ENCODE peak calls at places on chromosomes 2 and 18, in seven cellular contexts. M is GM10248, S is fibroblast of the aortic adventitia, L is heart left ventricle, G is ovary, U is suprapubic skin, R is AG09319. P is an unnamed sample.

GRCh38 chr2:75055820-75056675 is 97.6 kb downstream of the POLE4 start:
- DNase-seq in M (peak; percentile 38), S (peak; percentile 51), L (no peak), G (no peak), U (no peak), R (no peak), P (no peak)

GRCh38 chr2:162704496-162704895 is 134.1 kb downstream of the KCNH7 start:
- DNase-seq in M (no peak), S (no peak), L (no peak), G (no peak), U (no peak), R (no peak), P (no peak)

GRCh38 chr2:202344178-202344577 is 31.9 kb upstream of the BMPR2 start:
- DNase-seq in M (no peak), S (no peak), L (no peak), G (no peak), U (no peak), R (no peak), P (no peak)

GRCh38 chr2:61950133-61950560 is 44.7 kb downstream of the COMMD1 start:
- DNase-seq in M (no peak), S (no peak), L (no peak), G (no peak), U (no peak), R (no peak), P (peak; percentile 70)

GRCh38 chr2:132597166-132597565 is 72.8 kb downstream of the LYPD1 start:
- DNase-seq in M (no peak), S (no peak), L (no peak), G (no peak), U (no peak), R (no peak), P (no peak)

GRCh38 chr18:3330622-3331021 is 68.7 kb downstream of the MYL12B start:
- DNase-seq in M (no peak), S (no peak), L (no peak), G (no peak), U (no peak), R (no peak), P (no peak)

GRCh38 chr2:3223080-3223923 is 154.3 kb downstream of the EIPR1 start:
- DNase-seq in M (peak; percentile 84), S (no peak), L (no peak), G (no peak), U (no peak), R (no peak), P (peak; percentile 50)

GRCh38 chr2:134253804-134254203 is at the start of gene MGAT5:
- DNase-seq in M (no peak), S (no peak), L (no peak), G (no peak), U (no peak), R (no peak), P (no peak)

GRCh38 chr18:75167759-75168211 is 41.2 kb downstream of the PTGR3 start:
- DNase-seq in M (no peak), S (no peak), L (peak; percentile 44), G (no peak), U (no peak), R (no peak), P (no peak)

GRCh38 chr2:205781244-205781643 is 98.9 kb downstream of the NRP2 start:
- DNase-seq in M (no peak), S (no peak), L (no peak), G (no peak), U (no peak), R (no peak), P (no peak)

GRCh38 chr18:64444819-64445218 is 295.9 kb upstream of the LINC00305 start:
- DNase-seq in M (no peak), S (no peak), L (no peak), G (no peak), U (no peak), R (no peak), P (no peak)

GRCh38 chr2:9347411-9347853 is 75.9 kb downstream of the ITGB1BP1 start:
- DNase-seq in M (no peak), S (peak; percentile 91), L (peak; percentile 38), G (no peak), U (peak; percentile 84), R (peak; percentile 75), P (peak; percentile 85)

GRCh38 chr2:191927319-191927867 is 80.5 kb upstream of the CAVIN2 start:
- DNase-seq in M (no peak), S (peak; percentile 90), L (peak; percentile 46), G (peak; percentile 39), U (no peak), R (peak; percentile 51), P (peak; percentile 72)

GRCh38 chr2:239991689-239992314 is 33.3 kb downstream of the NDUFA10 start:
- DNase-seq in M (peak; percentile 48), S (peak; percentile 83), L (no peak), G (no peak), U (no peak), R (peak; percentile 14), P (peak; percentile 74)

GRCh38 chr18:79405019-79405780 is 9.5 kb downstream of the NFATC1 start:
- DNase-seq in M (no peak), S (no peak), L (no peak), G (peak; percentile 36), U (no peak), R (no peak), P (no peak)

GRCh38 chr2:69013837-69014796 is 1.1 kb downstream of the ANTXR1 start:
- DNase-seq in M (no peak), S (peak; percentile 74), L (no peak), G (peak; percentile 48), U (no peak), R (no peak), P (peak; percentile 62)

GRCh38 chr18:52439457-52439856 is 99.5 kb downstream of the DCC start:
- DNase-seq in M (no peak), S (no peak), L (no peak), G (no peak), U (no peak), R (no peak), P (no peak)

GRCh38 chr2:15850534-15850933 is 89.8 kb upstream of the MYCN start:
- DNase-seq in M (no peak), S (no peak), L (no peak), G (no peak), U (no peak), R (no peak), P (no peak)
- TF ChIP-seq CTCF in M (no peak), S (no peak), L (no peak), G (no peak), U (no peak), R (no peak), P (no peak)

GRCh38 chr2:48471048-48471474 is 58.9 kb upstream of the STON1 start:
- DNase-seq in M (no peak), S (peak; percentile 85), L (peak; percentile 25), G (no peak), U (no peak), R (peak; percentile 49), P (peak; percentile 85)
- TF ChIP-seq CTCF in M (no peak), S (peak; percentile 57), L (peak; percentile 49), G (peak; percentile 57), U (peak; percentile 28), R (peak; percentile 47), P (peak; percentile 62)

DNA sequence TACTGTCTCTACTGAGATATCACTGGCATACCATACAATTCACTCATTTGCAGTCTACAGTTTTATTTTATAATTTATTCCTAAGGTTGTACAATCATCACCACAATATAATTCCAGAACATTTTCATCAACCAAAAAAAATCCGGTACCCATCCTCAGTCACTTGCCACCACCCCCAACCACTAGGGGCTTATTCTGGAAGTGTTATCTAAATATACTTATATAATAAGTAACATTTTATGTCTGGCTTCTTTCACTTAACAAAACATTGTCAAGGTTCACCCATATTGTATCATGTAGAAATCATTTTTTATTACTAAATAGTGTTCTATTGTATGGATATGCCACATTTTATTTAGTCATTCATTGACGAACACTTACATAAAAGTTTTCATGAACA is 440.8 kb downstream of the RNF144A start:
- DNase-seq in M (no peak), S (no peak), L (no peak), G (no peak), U (no peak), R (no peak), P (no peak)
- TF ChIP-seq CTCF in M (no peak), S (no peak), L (no peak), G (no peak), U (no peak), R (no peak), P (no peak)

DNA sequence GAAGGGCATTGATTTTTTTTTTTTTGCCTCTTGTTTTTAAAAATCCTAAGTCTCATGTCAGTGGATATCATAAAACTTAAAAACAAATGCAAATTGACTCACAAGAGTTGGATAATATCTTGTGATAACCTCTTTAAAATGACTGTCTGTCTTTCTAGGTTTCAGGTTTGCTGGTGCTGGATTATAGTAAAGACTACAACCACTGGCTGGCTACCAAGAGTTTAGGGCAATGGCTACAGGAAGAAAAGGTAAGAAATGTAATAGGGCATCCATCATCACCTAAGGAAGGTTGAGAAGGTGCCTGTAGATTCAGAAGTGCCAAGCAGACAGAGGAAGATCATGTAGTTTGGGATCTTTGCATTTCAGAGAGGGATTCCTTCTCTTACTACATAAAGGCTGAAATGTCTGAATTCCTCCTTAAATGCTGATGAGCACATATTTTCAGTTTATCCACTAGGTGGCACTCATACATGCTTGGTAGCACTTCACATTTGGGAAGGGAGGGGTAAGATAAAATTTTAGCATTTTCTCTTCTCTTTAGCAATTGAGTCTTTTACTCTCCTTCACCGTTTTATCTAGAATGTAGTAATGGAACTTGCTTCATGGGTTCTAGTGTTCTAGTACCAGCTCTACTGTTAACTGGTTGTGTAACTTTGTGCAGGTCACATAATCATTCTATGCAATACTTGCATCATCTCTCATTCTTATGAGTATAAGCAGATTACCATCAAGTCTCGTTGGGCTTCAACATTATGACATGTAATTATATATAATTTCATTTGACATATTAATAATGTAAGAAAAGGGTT is 21.1 kb downstream of the CPS1 start:
- DNase-seq in M (peak; percentile 31), S (peak; percentile 73), L (no peak), G (no peak), U (no peak), R (no peak), P (peak; percentile 49)
- TF ChIP-seq CTCF in M (peak; percentile 84), S (peak; percentile 81), L (peak; percentile 53), G (peak; percentile 21), U (peak; percentile 51), R (peak; percentile 84), P (peak; percentile 77)